ENCODE peak calls at places on chromosomes 5 and 9, in seven cellular contexts. Y, T, M, Q, O, G and P are unnamed samples.

GRCh38 chr9:91298304-91298703 is 63.4 kb downstream of the AUH start:
- DNase-seq in O (no peak), Q (no peak), T (no peak), M (no peak), Y (peak; percentile 72), G (peak; percentile 4), P (no peak)

GRCh38 chr5:149217096-149217801 is 54.4 kb upstream of the AFAP1L1 start:
- DNase-seq in T (no peak), G (no peak), M (no peak), Q (no peak), Y (no peak), O (no peak), P (no peak)

GRCh38 chr9:33452828-33453271 is 5.5 kb upstream of the AQP3 start:
- DNase-seq in Q (peak; percentile 42), G (no peak), T (peak; percentile 78), M (no peak), O (no peak), Y (peak; percentile 89), P (no peak)

GRCh38 chr9:88586452-88586851 is 51.5 kb downstream of the NXNL2 start:
- DNase-seq in M (no peak), G (no peak), O (no peak), T (no peak), Y (peak; percentile 59), Q (no peak), P (no peak)

GRCh38 chr9:126203313-126203712 is 123.3 kb upstream of the MVB12B start:
- DNase-seq in G (no peak), T (no peak), M (no peak), O (no peak), Q (no peak), Y (no peak), P (no peak)

GRCh38 chr5:79736528-79737514 is 47.2 kb downstream of the CMYA5 start:
- DNase-seq in O (no peak), Y (no peak), G (no peak), Q (no peak), T (no peak), M (no peak), P (no peak)

GRCh38 chr9:34139477-34140146 is 13.1 kb upstream of the DCAF12 start:
- DNase-seq in M (no peak), G (no peak), Y (peak; percentile 96), T (no peak), O (no peak), Q (peak; percentile 65), P (no peak)

GRCh38 chr5:139050432-139050831 is 147.7 kb downstream of the SIL1 start:
- DNase-seq in Y (no peak), T (no peak), Q (no peak), M (no peak), G (no peak), O (no peak), P (no peak)

GRCh38 chr9:22214021-22214420 is 204.9 kb upstream of the CDKN2B start:
- DNase-seq in M (no peak), Q (no peak), T (no peak), G (no peak), O (no peak), Y (peak; percentile 47), P (no peak)